ENCODE peak calls at places on chromosomes 12 and 14, in four cellular contexts. Z is globus pallidus, J is RCC 7860, F is iPS-NIHi11. V is an unnamed sample.

GRCh38 chr14:20460458-20461229 is 590 bp downstream of the PIP4P1 start:
- DNase-seq in Z (no peak), J (no peak), F (peak), V (peak)

GRCh38 chr14:95875831-95876768 is 532 bp upstream of the TUNAR start:
- DNase-seq in Z (no peak), J (no peak), F (peak), V (peak)

GRCh38 chr12:101491325-101491724 is 16.2 kb downstream of the SPIC start:
- DNase-seq in Z (no peak), J (no peak), F (no peak), V (no peak)

GRCh38 chr14:94135476-94135875 is 6.1 kb upstream of the IFI27L2 start:
- DNase-seq in Z (no peak), J (no peak), F (no peak), V (no peak)

GRCh38 chr12:24931666-24932405 is 17.1 kb downstream of the BCAT1 start:
- DNase-seq in Z (peak), J (no peak), F (no peak), V (no peak)

GRCh38 chr12:117298648-117299225 is 62.7 kb downstream of the NOS1 start:
- DNase-seq in Z (no peak), J (no peak), F (no peak), V (no peak)

GRCh38 chr14:93135399-93135798 is 19.7 kb upstream of the ITPK1 start:
- DNase-seq in Z (no peak), J (no peak), F (no peak), V (no peak)

GRCh38 chr14:23950411-23951135 is 3.0 kb upstream of the DHRS4 start:
- DNase-seq in Z (no peak), J (no peak), F (no peak), V (no peak)

GRCh38 chr12:52234226-52234810 is 1.3 kb downstream of the KRT7 start:
- DNase-seq in Z (no peak), J (no peak), F (peak), V (no peak)

GRCh38 chr12:117363953-117364486 is 2.6 kb upstream of the NOS1 start:
- DNase-seq in Z (no peak), J (no peak), F (no peak), V (no peak)

GRCh38 chr12:10940389-10940788 is 1.3 kb upstream of the TAS2R14 start:
- DNase-seq in Z (no peak), J (peak), F (no peak), V (no peak)

GRCh38 chr14:66360526-66360925 is 125.6 kb upstream of the CCDC196 start:
- DNase-seq in Z (no peak), J (no peak), F (no peak), V (no peak)

GRCh38 chr14:38255408-38255672 is 553 bp downstream of the CLEC14A start:
- DNase-seq in Z (no peak), J (no peak), F (no peak), V (peak)